ENCODE peak calls at places on chromosomes 7 and 10, in four cellular contexts. X is heart left ventricle, G is Peyer's patch, F is A549. U is an unnamed sample.

GRCh38 chr7:50555594-50556140 is 9.5 kb downstream of the DDC start:
- DNase-seq in F (no peak), G (no peak), X (no peak), U (no peak)

GRCh38 chr7:157058701-157059100 is 48.2 kb upstream of the MNX1 start:
- DNase-seq in F (no peak), X (no peak), G (no peak), U (no peak)

GRCh38 chr10:61900829-61901783 is at the start of gene ARID5B:
- DNase-seq in X (no peak), G (peak; percentile 79), F (peak; percentile 68), U (no peak)

GRCh38 chr10:104309980-104310978 is 28.0 kb downstream of the ITPRIP start:
- DNase-seq in G (no peak), X (peak; percentile 90), F (no peak), U (peak; percentile 66)

GRCh38 chr7:16356241-16356958 is 64.9 kb downstream of the CRPPA start:
- DNase-seq in X (no peak), F (no peak), G (no peak), U (no peak)

GRCh38 chr7:47799529-47799928 is 148.7 kb downstream of the PKD1L1 start:
- DNase-seq in G (no peak), X (no peak), F (no peak), U (no peak)

GRCh38 chr10:95755511-95756004 is 405 bp upstream of the ENTPD1 start:
- DNase-seq in F (peak; percentile 31), X (peak; percentile 61), G (peak; percentile 65), U (no peak)

GRCh38 chr10:59240581-59241183 is 64.2 kb downstream of the PHYHIPL start:
- DNase-seq in X (no peak), F (peak; percentile 44), G (no peak), U (no peak)

GRCh38 chr10:129624526-129624925 is 157.5 kb downstream of the MGMT start:
- DNase-seq in F (no peak), G (no peak), X (no peak), U (no peak)

GRCh38 chr7:149768931-149769330 is 4.5 kb downstream of the ZNF467 start:
- DNase-seq in F (no peak), G (no peak), X (no peak), U (no peak)

GRCh38 chr10:108788891-108789290 is 1134.4 kb downstream of the XPNPEP1 start:
- DNase-seq in G (no peak), X (no peak), F (no peak), U (no peak)

GRCh38 chr10:57897611-57898010 is 370.1 kb downstream of the IPMK start:
- DNase-seq in X (no peak), G (no peak), F (no peak), U (no peak)

GRCh38 chr7:47228386-47229014 is 353.4 kb downstream of the TNS3 start:
- DNase-seq in F (peak; percentile 31), G (no peak), X (no peak), U (peak; percentile 85)

GRCh38 chr7:98265841-98266271 is 13.8 kb upstream of the TECPR1 start:
- DNase-seq in X (no peak), G (no peak), F (no peak), U (no peak)

GRCh38 chr10:114548662-114549061 is 109.4 kb downstream of the ABLIM1 start:
- DNase-seq in F (peak; percentile 67), X (peak; percentile 37), G (no peak), U (no peak)

GRCh38 chr7:131944556-131945069 is 388.2 kb upstream of the PODXL start:
- DNase-seq in X (no peak), F (no peak), G (no peak), U (no peak)

GRCh38 chr10:128160335-128160734 is 34.1 kb upstream of the MKI67 start:
- DNase-seq in X (no peak), F (no peak), G (no peak), U (no peak)

GRCh38 chr10:17201165-17202013 is at the start of gene TRDMT1:
- DNase-seq in X (peak; percentile 89), G (peak; percentile 78), F (peak; percentile 92), U (peak; percentile 53)

GRCh38 chr7:105876091-105876963 is at the start of gene ATXN7L1:
- DNase-seq in F (peak; percentile 96), G (peak; percentile 85), X (peak; percentile 96), U (peak; percentile 86)

GRCh38 chr10:112335866-112336265 is 38.0 kb upstream of the ACSL5 start:
- DNase-seq in X (no peak), G (no peak), F (no peak), U (no peak)
- TF ChIP-seq POLR2A in X (no peak), G (no peak), F (no peak), U (no peak)

GRCh38 chr7:2522780-2523433 is 3.3 kb downstream of the LFNG start:
- DNase-seq in X (no peak), F (peak; percentile 58), G (no peak), U (peak; percentile 97)

GRCh38 chr7:2523461-2523905 is 3.9 kb downstream of the LFNG start:
- DNase-seq in F (no peak), G (no peak), X (no peak), U (no peak)

GRCh38 chr7:2524808-2525140 is 5.2 kb downstream of the LFNG start:
- DNase-seq in G (no peak), X (no peak), F (no peak), U (no peak)

GRCh38 chr7:2525161-2525930 is 5.8 kb downstream of the LFNG start:
- DNase-seq in X (peak; percentile 26), F (no peak), G (no peak), U (no peak)

DNA sequence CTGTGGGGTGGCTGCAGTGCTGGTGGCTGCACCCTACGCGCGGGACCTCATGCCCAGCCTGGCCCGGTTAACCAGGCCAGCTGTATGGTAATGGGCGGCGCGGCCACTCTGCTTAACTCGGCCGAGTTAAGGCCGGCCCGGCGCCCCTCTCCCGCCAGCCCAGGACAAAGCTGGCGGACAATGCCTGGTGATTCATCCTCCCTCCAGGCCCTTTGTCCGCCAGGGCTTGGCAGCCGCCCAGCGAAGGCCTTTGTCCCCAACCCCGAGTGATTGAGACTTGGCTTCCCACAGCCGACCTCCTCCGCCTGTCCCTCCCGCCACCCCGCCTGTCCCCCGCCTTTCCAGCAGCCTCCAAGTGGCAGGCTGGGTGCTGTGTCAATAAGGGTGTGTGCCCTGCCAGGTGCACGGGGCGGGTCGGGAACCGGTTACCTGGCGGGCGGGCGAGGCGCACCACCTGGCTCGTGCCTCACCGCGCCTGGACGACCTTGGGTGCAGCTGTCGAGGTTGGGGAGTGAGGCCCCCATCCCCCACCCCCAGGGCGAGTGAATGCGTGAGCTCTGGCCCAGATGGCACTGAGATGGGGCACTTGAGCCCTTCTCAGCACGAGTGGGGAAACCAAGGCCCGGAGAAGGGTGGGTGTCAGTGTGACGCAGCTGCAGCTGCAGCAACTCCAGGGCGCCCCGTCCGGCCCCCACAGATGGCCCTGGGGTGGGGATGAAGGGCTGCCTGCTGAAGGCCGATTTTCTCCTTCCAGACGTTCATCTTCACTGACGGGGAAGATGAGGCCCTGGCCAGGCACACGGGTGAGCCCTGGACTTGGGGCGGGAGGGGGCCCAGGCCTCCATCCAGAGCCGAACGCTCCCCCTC is 4.6 kb downstream of the LFNG start:
- DNase-seq in X (peak; percentile 92), G (no peak), F (peak; percentile 66), U (peak; percentile 89)
- TF ChIP-seq POLR2A in X (no peak), G (peak; percentile 49), F (no peak), U (peak; percentile 19)

GRCh38 chr7:108296911-108297310 is 159.3 kb downstream of the NRCAM start:
- DNase-seq in X (no peak), F (no peak), G (no peak), U (no peak)

GRCh38 chr7:108292541-108292940 is 162.4 kb upstream of the LAMB4 start:
- DNase-seq in F (peak; percentile 22), X (no peak), G (no peak), U (no peak)

GRCh38 chr7:108291791-108292440 is 161.8 kb upstream of the LAMB4 start:
- DNase-seq in X (no peak), F (no peak), G (no peak), U (no peak)

GRCh38 chr7:108293190-108293612 is 163.0 kb downstream of the NRCAM start:
- DNase-seq in F (no peak), G (no peak), X (no peak), U (no peak)

GRCh38 chr7:108294595-108294994 is 161.6 kb downstream of the NRCAM start:
- DNase-seq in F (no peak), X (no peak), G (peak; percentile 23), U (no peak)
- TF ChIP-seq POLR2A in F (no peak), X (no peak), G (no peak), U (no peak)

GRCh38 chr7:34277016-34277800 is 371.9 kb downstream of the BMPER start:
- DNase-seq in X (no peak), F (no peak), G (no peak), U (no peak)
- TF ChIP-seq POLR2A in X (no peak), F (no peak), G (no peak), U (no peak)

DNA sequence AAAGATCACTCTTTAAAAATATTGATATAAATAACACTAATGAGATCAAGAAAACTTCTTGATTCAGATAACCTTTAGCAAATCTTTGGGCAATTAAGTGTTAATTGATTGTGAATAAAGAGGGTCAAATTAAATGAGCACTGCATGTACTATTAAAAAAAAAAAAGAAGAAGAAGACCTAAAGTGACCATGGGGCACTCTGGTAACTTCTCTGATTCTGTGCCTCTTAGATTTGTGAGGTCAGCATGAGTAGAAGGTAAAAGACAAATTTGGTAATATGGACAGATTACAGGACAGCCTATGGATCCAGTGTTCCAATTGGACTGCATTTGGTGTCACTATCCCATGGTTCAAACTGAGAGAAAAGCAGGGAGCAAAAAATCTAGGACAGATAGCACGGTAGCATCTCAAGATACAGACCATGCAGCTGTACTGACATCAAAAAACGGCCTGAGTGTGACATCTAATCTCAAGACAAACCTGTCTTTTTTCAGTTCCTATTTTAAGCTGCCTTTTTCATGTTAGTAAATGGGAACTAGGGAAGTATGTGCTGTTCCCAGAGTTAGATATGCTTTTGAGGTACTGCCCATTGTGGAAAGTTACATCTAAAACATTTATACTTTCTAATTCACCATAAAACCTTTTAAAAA is 128.0 kb downstream of the KCND2 start:
- DNase-seq in F (no peak), X (no peak), G (no peak), U (no peak)
- TF ChIP-seq POLR2A in F (no peak), X (no peak), G (no peak), U (no peak)

GRCh38 chr7:123748734-123749536 is at the start of gene WASL:
- DNase-seq in X (peak; percentile 94), F (peak; percentile 94), G (peak; percentile 86), U (peak; percentile 70)

GRCh38 chr7:123746055-123746454 is 2.7 kb downstream of the WASL start:
- DNase-seq in F (no peak), G (no peak), X (no peak), U (no peak)

GRCh38 chr7:123747089-123747488 is 1.7 kb downstream of the WASL start:
- DNase-seq in F (no peak), X (no peak), G (no peak), U (no peak)

GRCh38 chr7:123748171-123748733 is 551 bp downstream of the WASL start:
- DNase-seq in G (peak; percentile 44), X (peak; percentile 44), F (peak; percentile 50), U (peak; percentile 19)

DNA sequence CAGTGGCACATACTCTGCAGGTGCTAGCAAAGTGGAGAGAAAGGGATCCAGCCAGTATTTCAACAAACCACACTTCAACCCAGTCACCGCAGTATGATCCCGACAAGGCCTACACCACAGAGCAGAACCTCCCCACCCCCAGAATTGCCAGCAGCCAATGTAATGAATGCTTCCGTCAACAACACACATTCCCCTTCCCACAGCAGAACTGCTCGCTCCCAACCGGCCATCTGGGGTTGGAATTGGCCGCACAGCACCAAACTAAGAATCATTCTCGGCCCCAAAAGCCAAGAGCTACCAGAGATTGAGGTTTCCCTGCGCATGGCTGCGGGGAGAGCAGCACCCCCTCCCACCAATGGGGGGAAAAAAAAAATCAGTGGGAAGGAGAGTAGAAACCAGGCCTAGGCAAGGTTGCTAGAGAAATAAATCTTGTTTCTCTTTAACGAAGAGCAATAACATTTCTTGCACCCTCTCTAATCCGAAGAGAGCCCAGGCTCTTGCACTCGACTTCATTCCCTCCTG is 1.1 kb downstream of the WASL start:
- DNase-seq in X (peak; percentile 59), G (peak; percentile 32), F (peak; percentile 72), U (peak; percentile 45)
- TF ChIP-seq POLR2A in X (peak; percentile 21), G (no peak), F (no peak), U (no peak)

U was measured in H54.